ENCODE peak calls at places on chromosomes 16 and 17, in six cellular contexts. P, Q, K, X, Y and F are unnamed samples.

GRCh38 chr16:81567987-81568748 is 123.6 kb downstream of the CMIP start:
- DNase-seq in K (no peak), P (no peak), Q (peak), Y (no peak), X (no peak), F (peak)

GRCh38 chr17:50209472-50210248 is 8.2 kb upstream of the COL1A1 start:
- DNase-seq in X (peak), P (peak), K (no peak), Y (no peak), Q (peak), F (no peak)

GRCh38 chr17:74005790-74006189 is 197.7 kb upstream of the RPL38 start:
- DNase-seq in K (no peak), P (no peak), Y (no peak), X (no peak), Q (no peak), F (no peak)

GRCh38 chr16:55010492-55011260 is 80.0 kb downstream of the IRX5 start:
- DNase-seq in Q (no peak), Y (no peak), P (no peak), K (no peak), X (no peak), F (no peak)

GRCh38 chr16:14302399-14303181 is 231.5 kb downstream of the MRTFB start:
- DNase-seq in X (no peak), Y (no peak), Q (no peak), K (peak), P (no peak), F (no peak)

GRCh38 chr16:66618588-66618987 is 14.1 kb downstream of the CMTM3 start:
- DNase-seq in Y (no peak), Q (peak), P (peak), K (no peak), X (peak), F (peak)

GRCh38 chr16:30958164-30959083 is 870 bp downstream of the SETD1A start:
- DNase-seq in P (no peak), X (no peak), Q (peak), Y (no peak), K (peak), F (peak)

GRCh38 chr17:79192503-79193500 is 118.2 kb downstream of the ENGASE start:
- DNase-seq in Y (no peak), X (no peak), K (peak), Q (peak), P (no peak), F (peak)

GRCh38 chr16:49376206-49376605 is 2.6 kb downstream of the C16orf78 start:
- DNase-seq in Q (no peak), P (no peak), K (no peak), X (no peak), Y (no peak), F (no peak)

GRCh38 chr16:88315543-88316105 is 67.1 kb upstream of the ZNF469 start:
- DNase-seq in Q (peak), K (no peak), X (no peak), Y (no peak), P (peak), F (peak)

GRCh38 chr16:23424292-23424958 is 28.6 kb downstream of the COG7 start:
- DNase-seq in Q (peak), X (no peak), K (no peak), Y (no peak), P (no peak), F (peak)

GRCh38 chr17:76273435-76273921 is 8.3 kb downstream of the UBALD2 start:
- DNase-seq in K (no peak), X (no peak), Q (no peak), Y (no peak), P (no peak), F (no peak)

GRCh38 chr16:87701066-87701425 is 64.7 kb downstream of the KLHDC4 start:
- DNase-seq in X (no peak), Q (no peak), P (no peak), K (no peak), Y (no peak), F (no peak)

GRCh38 chr16:85448557-85449194 is 164.4 kb upstream of the GSE1 start:
- DNase-seq in X (no peak), Y (no peak), Q (no peak), K (no peak), P (no peak), F (no peak)

GRCh38 chr16:85557976-85558589 is 55.0 kb upstream of the GSE1 start:
- DNase-seq in P (no peak), K (no peak), X (no peak), Q (no peak), Y (no peak), F (peak)

GRCh38 chr16:31453255-31454204 is 5.8 kb upstream of the ARMC5 start:
- DNase-seq in P (no peak), X (no peak), Q (peak), Y (no peak), K (no peak), F (peak)